ENCODE peak calls at places on chromosomes 5 and 9, in nine cellular contexts. F is Kasumi-1; S is GM12865; H is CD4-positive, alpha-beta T cell; I is IMR-90; Y is endothelial cell; W is Ammon's horn; X is activated CD8-positive, alpha-beta memory T cell treated with anti-CD3 and anti-CD28 coated beads, Interleukin-2, amount 10 ng/mL, durations not matched to agents 7 days and 5 days; O is T-helper 9 cell. V is an unnamed sample.

GRCh38 chr9:133242991-133243390 is 32.0 kb downstream of the ABO start:
- DNase-seq in F (no peak), W (no peak), S (no peak), O (no peak), Y (no peak), X (no peak), I (no peak), H (no peak), V (no peak)

GRCh38 chr5:4720831-4721230 is 419.3 kb upstream of the ADAMTS16 start:
- DNase-seq in X (no peak), F (no peak), I (no peak), W (no peak), S (no peak), O (no peak), Y (no peak), H (no peak), V (no peak)

GRCh38 chr9:19271081-19271480 is 40.6 kb downstream of the DENND4C start:
- DNase-seq in O (no peak), S (no peak), X (no peak), Y (no peak), F (no peak), W (no peak), H (no peak), I (no peak), V (no peak)

GRCh38 chr5:41286696-41287095 is 73.4 kb upstream of the C6 start:
- DNase-seq in S (no peak), Y (no peak), I (no peak), W (no peak), X (no peak), F (no peak), O (no peak), H (no peak), V (no peak)

GRCh38 chr9:109787735-109788134 is 7.7 kb downstream of the PALM2AKAP2 start:
- DNase-seq in H (no peak), F (no peak), Y (no peak), X (no peak), S (no peak), O (no peak), W (no peak), I (no peak), V (no peak)

GRCh38 chr9:17723656-17724055 is 144.8 kb downstream of the SH3GL2 start:
- DNase-seq in W (no peak), I (no peak), H (no peak), O (no peak), F (no peak), X (no peak), Y (no peak), S (no peak), V (no peak)

GRCh38 chr9:88535226-88535931 is 401 bp downstream of the NXNL2 start:
- DNase-seq in X (no peak), H (no peak), S (no peak), I (no peak), W (no peak), Y (peak), O (no peak), F (no peak), V (no peak)

GRCh38 chr5:26641492-26641891 is 396.9 kb downstream of the CDH9 start:
- DNase-seq in H (no peak), S (no peak), Y (no peak), I (no peak), F (no peak), X (no peak), W (no peak), O (no peak), V (no peak)

GRCh38 chr9:7961076-7961475 is 161.5 kb upstream of the DMAC1 start:
- DNase-seq in X (no peak), I (no peak), W (no peak), Y (no peak), S (no peak), O (no peak), H (no peak), F (no peak), V (no peak)

GRCh38 chr9:90300901-90301688 is 341.5 kb downstream of the DIRAS2 start:
- DNase-seq in I (peak), S (no peak), O (no peak), Y (no peak), W (peak), H (no peak), F (no peak), X (no peak), V (no peak)

GRCh38 chr5:67493676-67494075 is 297.1 kb upstream of the CD180 start:
- DNase-seq in S (peak), X (no peak), Y (peak), I (no peak), F (peak), H (no peak), W (peak), O (no peak), V (peak)

GRCh38 chr5:66958126-66958983 is 238.2 kb downstream of the CD180 start:
- DNase-seq in X (no peak), I (peak), W (peak), F (no peak), H (no peak), Y (no peak), S (no peak), O (no peak), V (peak)

GRCh38 chr9:114078021-114078780 is at the start of gene AMBP:
- DNase-seq in H (no peak), F (no peak), S (no peak), I (no peak), W (no peak), X (no peak), Y (no peak), O (no peak), V (no peak)

GRCh38 chr5:139844472-139845145 is 49.0 kb downstream of the PSD2 start:
- DNase-seq in H (peak), X (peak), Y (peak), O (peak), W (peak), S (peak), I (peak), F (peak), V (peak)

GRCh38 chr9:26656003-26656940 is 236.3 kb downstream of the CAAP1 start:
- DNase-seq in W (peak), H (no peak), Y (peak), I (peak), X (no peak), O (no peak), F (peak), S (peak), V (peak)

GRCh38 chr5:139481580-139482049 is 943 bp downstream of the STING1 start:
- DNase-seq in W (no peak), I (peak), O (no peak), F (peak), S (peak), Y (no peak), H (no peak), X (peak), V (no peak)

GRCh38 chr5:141841376-141841775 is 36.8 kb downstream of the PCDH1 start:
- DNase-seq in Y (no peak), X (no peak), O (no peak), S (no peak), F (no peak), I (no peak), H (no peak), W (no peak), V (no peak)

GRCh38 chr9:125153712-125154367 is 10.5 kb upstream of the SCAI start:
- DNase-seq in I (no peak), H (no peak), F (no peak), Y (no peak), X (no peak), W (peak), O (no peak), S (no peak), V (no peak)

GRCh38 chr5:150540615-150541396 is 32.9 kb downstream of the NDST1 start:
- DNase-seq in W (no peak), S (no peak), O (no peak), I (peak), F (no peak), Y (no peak), H (no peak), X (no peak), V (no peak)

GRCh38 chr9:86674475-86674874 is 272.8 kb downstream of the GAS1 start:
- DNase-seq in F (no peak), Y (no peak), W (no peak), I (no peak), H (no peak), X (no peak), O (no peak), S (no peak), V (no peak)

GRCh38 chr9:127706836-127707241 is at the start of gene CFAP157:
- DNase-seq in I (no peak), F (no peak), X (no peak), H (no peak), W (no peak), Y (peak), O (no peak), S (no peak), V (no peak)

GRCh38 chr9:94740191-94740874 is 13.8 kb downstream of the AOPEP start:
- DNase-seq in W (peak), O (no peak), I (no peak), S (no peak), H (no peak), Y (no peak), F (no peak), X (no peak), V (no peak)